ENCODE peak calls at places on chromosomes 6 and 20, in seven cellular contexts. Y is GM23338, X is hepatocyte, Z is H9, E is endothelial cell of umbilical vein, C is fibroblast of lung, F is mammary epithelial cell. K is an unnamed sample.

GRCh38 chr6:87366428-87366827 is 21.8 kb downstream of the C6orf163 start:
- DNase-seq in E (no peak), Z (no peak), F (peak; percentile 12), C (peak; percentile 31), Y (no peak), X (no peak), K (no peak)

GRCh38 chr6:164401871-164402270 is 907.5 kb downstream of the C6orf118 start:
- DNase-seq in Z (no peak), Y (no peak), X (no peak), C (no peak), E (no peak), F (no peak), K (no peak)

GRCh38 chr6:41416165-41416837 is 80.9 kb downstream of the NCR2 start:
- DNase-seq in E (no peak), Z (no peak), C (no peak), X (no peak), F (no peak), Y (peak; percentile 51), K (no peak)

GRCh38 chr6:18262812-18263560 is 1.3 kb downstream of the DEK start:
- DNase-seq in Z (no peak), X (no peak), Y (no peak), F (peak; percentile 29), E (peak; percentile 57), C (no peak), K (no peak)

GRCh38 chr20:50585678-50586077 is 75.5 kb downstream of the PTPN1 start:
- DNase-seq in Y (no peak), X (no peak), C (no peak), E (no peak), F (no peak), Z (no peak), K (peak; percentile 29)

GRCh38 chr6:53426544-53427270 is 78.0 kb upstream of the ELOVL5 start:
- DNase-seq in E (no peak), Y (no peak), C (no peak), F (peak; percentile 39), Z (no peak), X (no peak), K (no peak)

GRCh38 chr6:129683606-129684322 is 26.2 kb downstream of the ARHGAP18 start:
- DNase-seq in C (peak; percentile 100), X (peak; percentile 85), F (peak; percentile 93), Z (no peak), Y (no peak), E (peak; percentile 97), K (peak; percentile 94)

GRCh38 chr20:47370850-47371782 is 14.6 kb upstream of the ZMYND8 start:
- DNase-seq in Y (peak; percentile 81), C (peak; percentile 47), Z (peak; percentile 68), E (no peak), F (no peak), X (no peak), K (no peak)

GRCh38 chr6:6246539-6246938 is 73.9 kb downstream of the F13A1 start:
- DNase-seq in E (no peak), X (no peak), F (no peak), C (no peak), Y (no peak), Z (no peak), K (no peak)

GRCh38 chr6:12150812-12151432 is 138.8 kb downstream of the HIVEP1 start:
- DNase-seq in C (peak; percentile 18), X (peak; percentile 52), Z (peak; percentile 63), Y (peak; percentile 75), E (no peak), F (no peak), K (no peak)

GRCh38 chr20:23668477-23668951 is 20.3 kb downstream of the CST4 start:
- DNase-seq in F (peak; percentile 49), Z (peak; percentile 76), X (peak; percentile 82), C (peak; percentile 19), E (peak; percentile 67), Y (peak; percentile 80), K (peak; percentile 43)

GRCh38 chr6:147879031-147879430 is 370.5 kb downstream of the SAMD5 start:
- DNase-seq in F (no peak), X (no peak), E (no peak), Z (no peak), C (no peak), Y (no peak), K (no peak)

GRCh38 chr20:42595625-42596024 is 594.1 kb downstream of the PTPRT start:
- DNase-seq in Y (no peak), F (no peak), X (no peak), C (no peak), Z (no peak), E (no peak), K (no peak)

GRCh38 chr20:43584448-43585138 is 6.1 kb upstream of the IFT52 start:
- DNase-seq in Z (no peak), E (no peak), C (peak; percentile 87), Y (peak; percentile 22), X (peak; percentile 48), F (no peak), K (peak; percentile 63)

GRCh38 chr6:67630146-67630545 is 1004.9 kb upstream of the ADGRB3 start:
- DNase-seq in E (peak; percentile 53), F (no peak), X (peak; percentile 3), Y (no peak), Z (no peak), C (peak; percentile 99), K (no peak)

GRCh38 chr6:31175961-31176360 is 5.5 kb upstream of the POU5F1 start:
- DNase-seq in Y (no peak), C (peak; percentile 60), E (no peak), F (peak; percentile 21), X (no peak), Z (no peak), K (peak; percentile 96)

GRCh38 chr20:57395111-57395959 is 4.1 kb downstream of the RBM38 start:
- DNase-seq in Z (peak; percentile 66), E (peak; percentile 80), F (peak; percentile 74), X (no peak), Y (no peak), C (peak; percentile 88), K (peak; percentile 97)

GRCh38 chr6:169782966-169783760 is 31.7 kb downstream of the ERMARD start:
- DNase-seq in E (no peak), F (no peak), X (no peak), C (peak; percentile 19), Z (peak; percentile 10), Y (no peak), K (no peak)

GRCh38 chr6:44194326-44194725 is 22.4 kb upstream of the MYMX start:
- DNase-seq in X (no peak), C (no peak), Y (no peak), Z (no peak), F (no peak), E (no peak), K (no peak)

GRCh38 chr6:112466378-112467151 is 119.4 kb downstream of the RFPL4B start:
- DNase-seq in Z (no peak), Y (no peak), F (peak; percentile 77), E (no peak), C (peak; percentile 83), X (no peak), K (no peak)

GRCh38 chr6:53771780-53772624 is 22.8 kb upstream of the LRRC1 start:
- DNase-seq in Y (no peak), E (no peak), X (no peak), Z (no peak), F (peak; percentile 42), C (peak; percentile 89), K (peak; percentile 66)

GRCh38 chr6:102670756-102671155 is 1277.2 kb downstream of the GRIK2 start:
- DNase-seq in Z (no peak), Y (no peak), E (no peak), C (no peak), F (no peak), X (no peak), K (no peak)

GRCh38 chr6:54103485-54103884 is 7.8 kb upstream of the MLIP start:
- DNase-seq in C (no peak), Z (no peak), E (no peak), X (no peak), F (no peak), Y (no peak), K (no peak)

GRCh38 chr6:91029211-91029610 is 442.3 kb upstream of the MAP3K7 start:
- DNase-seq in Y (no peak), X (peak; percentile 15), F (no peak), C (peak; percentile 1), Z (no peak), E (no peak), K (no peak)

GRCh38 chr6:2630891-2631458 is 119.7 kb downstream of the MYLK4 start:
- DNase-seq in C (peak; percentile 96), Y (no peak), F (peak; percentile 41), Z (no peak), X (no peak), E (peak; percentile 32), K (peak; percentile 62)

DNA sequence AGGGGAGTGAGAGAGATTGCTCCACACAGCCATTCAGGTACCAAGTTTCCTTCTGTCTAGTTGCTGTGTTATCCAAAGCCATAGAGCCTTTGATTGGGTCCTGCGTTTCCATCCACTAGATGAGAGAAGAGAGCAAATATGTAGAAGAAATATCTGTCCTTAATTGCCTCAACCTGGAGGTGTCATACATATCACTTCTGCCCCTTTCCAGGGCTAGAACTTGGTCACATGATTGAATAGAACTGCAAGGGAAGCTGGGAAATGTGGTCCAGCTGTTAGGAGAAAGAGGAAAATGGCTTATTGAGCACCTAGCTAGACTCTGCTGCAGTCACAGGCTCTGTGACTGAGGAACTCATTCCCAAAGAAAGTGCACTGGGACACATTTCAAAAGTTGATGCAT is 115.6 kb upstream of the JAG1 start:
- DNase-seq in F (no peak), X (no peak), C (no peak), E (no peak), Z (no peak), Y (no peak), K (no peak)
- H2AFZ ChIP-seq in F (peak overlapping the region; percentile 83), X (no peak overlapping the region), C (no peak overlapping the region), E (no peak overlapping the region), Z (no peak overlapping the region), Y (peak overlapping the region; percentile 90), K (no peak overlapping the region)

GRCh38 chr6:160462551-160463109 is 114.5 kb downstream of the SLC22A3 start:
- DNase-seq in F (peak; percentile 82), X (no peak), Z (no peak), E (peak; percentile 33), C (peak; percentile 95), Y (no peak), K (peak; percentile 50)
- H3K27ac ChIP-seq in F (no peak overlapping the region), X (no peak overlapping the region), Z (no peak overlapping the region), E (no peak overlapping the region), C (no peak overlapping the region), Y (no peak overlapping the region), K (peak overlapping the region; percentile 8)

DNA sequence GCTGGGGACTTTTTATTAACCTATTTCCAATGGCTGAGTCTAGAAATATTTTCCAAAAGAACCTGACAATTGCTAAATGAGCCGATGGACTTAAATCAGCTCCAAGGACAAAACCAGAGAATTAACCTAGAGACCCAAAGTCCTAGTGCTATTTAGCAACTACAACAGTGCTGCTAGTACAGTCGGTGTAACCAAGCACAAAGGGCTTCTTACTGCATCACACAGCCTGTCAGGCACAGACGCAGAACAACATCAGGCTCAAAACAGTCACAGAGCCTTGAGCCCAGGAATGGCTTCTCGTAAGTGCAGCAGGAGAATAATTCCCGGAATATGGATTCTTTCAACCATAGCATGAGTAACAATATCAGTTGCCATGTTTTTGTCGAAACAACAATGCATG is 70.0 kb downstream of the GFOD1 start:
- DNase-seq in Y (no peak), E (no peak), X (no peak), Z (no peak), C (no peak), F (no peak), K (no peak)
- H3K79me2 ChIP-seq in Y (no peaks in the 10 kb centered on the region), E (no peaks in the 10 kb centered on the region), X (no peaks in the 10 kb centered on the region), Z (no peaks in the 10 kb centered on the region), C (no peaks in the 10 kb centered on the region), F (peaks cover 2% of the 10 kb centered on the region), K (no peaks in the 10 kb centered on the region)

DNA sequence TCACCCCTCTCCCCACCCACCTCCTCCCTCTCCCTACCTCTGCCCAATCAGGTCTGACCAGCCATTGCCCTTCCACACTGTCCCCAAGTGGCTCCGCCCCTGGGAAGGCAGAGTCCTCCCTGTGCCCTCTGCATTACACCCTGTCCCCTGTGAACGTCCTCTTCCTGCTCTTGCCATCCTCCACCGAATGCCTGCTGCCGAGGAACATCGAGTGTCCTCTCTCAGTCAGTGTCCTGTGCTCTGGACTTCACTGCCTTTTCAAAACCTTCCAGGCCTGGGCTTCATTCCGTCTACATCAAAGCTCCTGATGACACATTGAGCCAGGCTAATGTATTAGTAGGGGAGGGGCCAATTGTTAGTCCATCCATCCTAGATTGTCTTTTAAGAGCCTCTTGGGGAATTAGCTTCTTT is 3.3 kb upstream of the PACSIN1 start:
- DNase-seq in F (no peak), X (peak; percentile 34), Z (peak; percentile 90), C (no peak), Y (peak; percentile 77), E (no peak), K (peak; percentile 88)
- H2AFZ ChIP-seq in F (peak overlapping the region; percentile 1), X (no peak overlapping the region), Z (no peak overlapping the region), C (peak overlapping the region; percentile 68), Y (peak overlapping the region; percentile 94), E (no peak overlapping the region), K (peak overlapping the region; percentile 18)

K was measured in osteoblast.